ENCODE peak calls at places on chromosomes 6 and 20, in seven cellular contexts. L is ovary, P is choroid plexus epithelial cell, A is tibial artery, E is foreskin fibroblast, N is heart left ventricle, G is HCT116. B is an unnamed sample.

GRCh38 chr6:139290787-139291294 is 957 bp downstream of the TXLNB start:
- DNase-seq in N (peak; percentile 62), A (no peak), G (no peak), E (no peak), L (no peak), P (peak; percentile 81), B (no peak)

GRCh38 chr20:25044660-25045342 is 13.1 kb downstream of the ACSS1 start:
- DNase-seq in G (no peak), E (no peak), N (peak; percentile 67), A (peak; percentile 86), P (no peak), L (no peak), B (no peak)

GRCh38 chr6:164296411-164296810 is 881.9 kb downstream of the QKI start:
- DNase-seq in G (no peak), L (no peak), A (no peak), P (peak; percentile 3), E (no peak), N (no peak), B (no peak)

GRCh38 chr6:388202-388903 is 3.2 kb upstream of the IRF4 start:
- DNase-seq in E (no peak), P (no peak), A (no peak), N (no peak), G (no peak), L (no peak), B (peak; percentile 40)

GRCh38 chr6:20540683-20541082 is 6.4 kb downstream of the CDKAL1 start:
- DNase-seq in G (no peak), A (no peak), P (peak; percentile 81), N (no peak), L (no peak), E (no peak), B (peak; percentile 67)

GRCh38 chr6:166341915-166342292 is 441 bp downstream of the SFT2D1 start:
- DNase-seq in P (peak; percentile 25), E (no peak), G (no peak), N (no peak), A (no peak), L (no peak), B (peak; percentile 19)

GRCh38 chr6:22828179-22829062 is 259.1 kb downstream of the HDGFL1 start:
- DNase-seq in A (no peak), E (peak; percentile 89), P (peak; percentile 99), L (peak; percentile 26), G (peak; percentile 53), N (peak; percentile 35), B (peak; percentile 99)

GRCh38 chr6:149264629-149265028 is 52.9 kb upstream of the TAB2 start:
- DNase-seq in L (no peak), N (no peak), E (no peak), G (no peak), P (no peak), A (no peak), B (no peak)

GRCh38 chr6:112183271-112183671 is 71.1 kb downstream of the LAMA4 start:
- DNase-seq in E (peak; percentile 48), G (no peak), N (no peak), P (peak; percentile 60), L (no peak), A (no peak), B (no peak)

GRCh38 chr6:42923656-42924055 is 5.6 kb upstream of the CNPY3 start:
- DNase-seq in L (no peak), N (no peak), E (no peak), P (no peak), A (no peak), G (no peak), B (no peak)

GRCh38 chr6:106534564-106534982 is 94.7 kb downstream of the RTN4IP1 start:
- DNase-seq in L (no peak), A (no peak), P (no peak), E (no peak), N (no peak), G (no peak), B (peak; percentile 44)

GRCh38 chr6:11585426-11586016 is 48.0 kb downstream of the TMEM170B start:
- DNase-seq in P (peak; percentile 82), N (no peak), E (peak; percentile 56), L (no peak), A (no peak), G (peak; percentile 44), B (peak; percentile 67)

GRCh38 chr6:90403489-90404381 is 107.1 kb upstream of the BACH2 start:
- DNase-seq in A (no peak), P (peak; percentile 98), E (peak; percentile 30), N (peak; percentile 54), L (peak; percentile 67), G (no peak), B (peak; percentile 61)

GRCh38 chr20:46087161-46087560 is 2.6 kb downstream of the NCOA5 start:
- DNase-seq in N (no peak), E (no peak), P (peak; percentile 53), L (no peak), G (no peak), A (no peak), B (no peak)
- TF ChIP-seq CTCF in N (peak; percentile 22), E (peak; percentile 19), P (peak; percentile 55), L (no peak), G (peak; percentile 28), A (peak; percentile 30), B (peak; percentile 40)

GRCh38 chr6:153401751-153402150 is 270.7 kb upstream of the RGS17 start:
- DNase-seq in A (no peak), G (no peak), E (no peak), P (no peak), L (no peak), N (no peak), B (peak; percentile 23)
- H3K4me3 ChIP-seq in A (no peak overlapping the region), G (no peak overlapping the region), E (no peak overlapping the region), P (no peak overlapping the region), L (no peak overlapping the region), N (no peak overlapping the region), B (no peak overlapping the region)

DNA sequence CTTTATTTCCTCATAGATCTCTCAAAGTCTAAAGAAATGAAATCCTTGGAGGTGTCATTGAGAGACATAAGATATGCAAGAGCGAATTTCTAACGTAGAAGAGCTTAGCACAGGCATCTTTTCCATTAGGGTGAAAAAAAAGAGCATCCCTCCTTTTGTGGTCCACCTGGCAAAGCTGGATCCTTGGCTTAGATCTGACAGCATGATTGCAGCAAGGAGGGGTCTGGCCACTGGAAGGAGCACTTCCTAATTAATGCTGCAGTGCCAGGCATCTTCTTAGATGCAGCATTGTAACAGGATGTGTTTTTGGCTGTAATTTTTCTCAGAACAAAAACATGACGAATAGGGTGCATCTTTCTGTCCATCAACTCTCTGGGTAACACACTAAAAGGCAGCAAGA is 60.1 kb upstream of the TFAP2D start:
- DNase-seq in L (no peak), A (no peak), G (no peak), E (no peak), N (no peak), P (no peak), B (no peak)
- TF ChIP-seq CTCF in L (no peak), A (no peak), G (no peak), E (no peak), N (no peak), P (no peak), B (no peak)

GRCh38 chr20:38724603-38725457 is 544 bp downstream of the SLC32A1 start:
- DNase-seq in G (no peak), N (no peak), E (no peak), P (no peak), A (no peak), L (no peak), B (no peak)

GRCh38 chr20:38723069-38723981 is 961 bp upstream of the SLC32A1 start:
- DNase-seq in G (no peak), A (no peak), N (no peak), P (peak; percentile 56), L (no peak), E (no peak), B (no peak)

GRCh38 chr20:38725458-38725958 is 1.2 kb downstream of the SLC32A1 start:
- DNase-seq in L (no peak), N (no peak), P (no peak), G (no peak), A (no peak), E (no peak), B (no peak)

GRCh38 chr20:38722708-38723068 is 1.6 kb upstream of the SLC32A1 start:
- DNase-seq in P (no peak), L (no peak), A (no peak), E (no peak), G (no peak), N (no peak), B (no peak)

GRCh38 chr20:38723982-38724602 is at the start of gene SLC32A1:
- DNase-seq in A (no peak), E (no peak), G (no peak), L (no peak), P (no peak), N (no peak), B (no peak)
- H3K4me3 ChIP-seq in A (no peak within 1 kb of the TSS), E (no peak within 1 kb of the TSS), G (no peak within 1 kb of the TSS), L (no peak within 1 kb of the TSS), P (no peak within 1 kb of the TSS), N (no peak within 1 kb of the TSS), B (no peak within 1 kb of the TSS)

DNA sequence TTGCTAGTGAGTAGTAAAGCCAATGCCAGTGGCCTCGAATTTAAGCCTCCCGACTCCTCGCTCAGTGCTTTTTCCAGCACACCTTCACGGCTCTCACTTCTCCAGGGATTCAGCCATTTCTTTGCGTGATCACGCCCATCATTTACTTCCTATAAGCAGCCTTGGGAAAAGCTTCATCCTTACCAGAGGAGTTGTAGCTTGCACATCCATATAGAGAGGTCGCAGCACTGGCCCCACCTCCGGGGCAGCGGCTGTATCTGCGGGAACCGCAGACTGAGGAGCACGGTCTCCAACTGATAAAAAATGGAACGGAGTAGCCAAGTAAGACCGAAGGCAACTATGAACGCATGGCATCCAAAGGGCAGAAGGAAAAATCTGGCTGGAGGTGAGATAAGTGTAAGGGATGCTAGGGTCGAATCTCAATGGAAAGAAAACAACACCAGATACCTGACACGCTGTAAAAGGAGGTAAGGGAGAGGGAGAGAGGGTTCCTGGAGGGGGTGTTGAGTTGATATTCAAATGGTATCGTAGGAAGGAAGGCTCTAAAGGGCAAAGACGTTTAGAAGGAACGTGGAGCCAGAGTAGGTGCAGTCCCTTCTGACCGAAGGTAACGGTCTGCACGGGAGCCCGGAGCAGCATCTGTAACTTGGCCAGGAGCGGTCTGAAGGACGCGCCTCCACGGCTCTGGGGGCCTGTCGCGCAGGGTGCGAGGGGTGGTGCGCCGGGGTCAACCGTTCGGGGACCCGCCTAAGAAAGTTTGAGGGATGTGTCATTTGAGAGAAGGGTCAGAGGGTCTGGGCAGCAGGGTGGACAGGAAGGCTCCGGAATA is 640 bp downstream of the NFS1 start:
- DNase-seq in A (no peak), L (no peak), P (no peak), N (no peak), E (no peak), G (no peak), B (peak; percentile 21)
- TF ChIP-seq CTCF in A (no peak), L (no peak), P (no peak), N (no peak), E (no peak), G (no peak), B (no peak)

GRCh38 chr20:5570442-5570841 is 179.8 kb upstream of the SHLD1 start:
- DNase-seq in A (no peak), P (no peak), G (no peak), N (no peak), E (no peak), L (no peak), B (no peak)
- H3K4me3 ChIP-seq in A (no peak overlapping the region), P (no peak overlapping the region), G (no peak overlapping the region), N (no peak overlapping the region), E (no peak overlapping the region), L (no peak overlapping the region), B (no peak overlapping the region)

DNA sequence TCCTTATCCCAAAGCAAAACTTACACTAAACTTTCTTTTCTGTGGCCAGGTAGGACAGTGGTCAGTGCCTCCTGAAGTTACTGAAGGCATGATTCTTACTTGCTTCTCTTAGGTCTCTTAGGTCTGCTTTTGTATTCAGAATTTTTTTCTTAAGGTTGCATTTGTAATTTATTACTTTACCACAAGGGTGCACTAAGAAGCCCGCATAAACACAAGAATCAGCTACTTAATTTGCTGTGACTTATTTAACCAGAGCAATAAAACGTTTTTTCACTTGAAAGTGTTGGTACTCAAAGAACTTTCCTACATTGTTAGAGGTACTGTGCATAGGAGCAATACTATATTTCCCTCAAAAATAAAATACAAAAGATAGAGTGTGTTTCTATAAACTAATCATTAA is 75.4 kb upstream of the LAMA2 start:
- DNase-seq in L (no peak), A (no peak), E (peak; percentile 10), G (peak; percentile 34), P (peak; percentile 81), N (no peak), B (peak; percentile 50)
- TF ChIP-seq CTCF in L (no peak), A (peak; percentile 26), E (peak; percentile 27), G (peak; percentile 42), P (peak; percentile 57), N (peak; percentile 15), B (peak; percentile 49)